ENCODE peak calls at places on chromosome 13, in ten cellular contexts. G is astrocyte, O is SK-N-SH, C is nephron progenitor cell, R is AG09309, T is ascending aorta, B is esophagus squamous epithelium, I is ovary, S is transverse colon, E is body of pancreas. N is an unnamed sample.

GRCh38 chr13:44054525-44054924 is 174.8 kb downstream of the LACC1 start:
- DNase-seq in G (no peak), O (no peak), C (no peak), R (no peak), T (no peak), B (no peak), I (no peak), S (no peak), E (no peak), N (no peak)

GRCh38 chr13:48497669-48498068 is 35.2 kb downstream of the RCBTB2 start:
- DNase-seq in G (no peak), O (no peak), C (no peak), R (no peak), T (no peak), B (no peak), I (no peak), S (no peak), E (no peak), N (no peak)

GRCh38 chr13:99085139-99085845 is 107.4 kb upstream of the DOCK9 start:
- DNase-seq in G (no peak), O (no peak), C (peak; percentile 17), R (no peak), T (no peak), B (no peak), I (peak; percentile 38), S (no peak), E (peak; percentile 16), N (no peak)

GRCh38 chr13:76632388-76633044 is 253.7 kb downstream of the KCTD12 start:
- DNase-seq in G (no peak), O (no peak), C (peak; percentile 46), R (no peak), T (no peak), B (no peak), I (no peak), S (no peak), E (no peak), N (no peak)

GRCh38 chr13:112053744-112054615 is 13.0 kb upstream of the SOX1 start:
- DNase-seq in G (no peak), O (no peak), C (no peak), R (no peak), T (no peak), B (no peak), I (no peak), S (no peak), E (no peak), N (no peak)

GRCh38 chr13:35733832-35734231 is 257.3 kb upstream of the MAB21L1 start:
- DNase-seq in G (no peak), O (no peak), C (no peak), R (no peak), T (no peak), B (no peak), I (no peak), S (no peak), E (no peak), N (peak; percentile 24)

GRCh38 chr13:73096173-73097117 is 37.6 kb downstream of the KLF5 start:
- DNase-seq in G (peak; percentile 55), O (no peak), C (no peak), R (no peak), T (no peak), B (no peak), I (no peak), S (no peak), E (peak; percentile 17), N (no peak)

GRCh38 chr13:45779901-45780300 is 71.7 kb downstream of the SIAH3 start:
- DNase-seq in G (no peak), O (no peak), C (no peak), R (no peak), T (no peak), B (no peak), I (no peak), S (no peak), E (no peak), N (no peak)

GRCh38 chr13:95243207-95243606 is 58.0 kb downstream of the ABCC4 start:
- DNase-seq in G (peak; percentile 12), O (no peak), C (no peak), R (no peak), T (no peak), B (no peak), I (no peak), S (no peak), E (no peak), N (peak; percentile 21)

GRCh38 chr13:110262082-110262436 is 44.9 kb downstream of the COL4A1 start:
- DNase-seq in G (no peak), O (no peak), C (no peak), R (no peak), T (no peak), B (no peak), I (no peak), S (no peak), E (no peak), N (no peak)

GRCh38 chr13:48942131-48942530 is 33.6 kb upstream of the FNDC3A start:
- DNase-seq in G (peak; percentile 68), O (no peak), C (no peak), R (peak; percentile 17), T (no peak), B (no peak), I (no peak), S (no peak), E (no peak), N (peak; percentile 35)

GRCh38 chr13:80802946-80803345 is 462.0 kb upstream of the SPRY2 start:
- DNase-seq in G (no peak), O (no peak), C (no peak), R (no peak), T (no peak), B (no peak), I (no peak), S (no peak), E (no peak), N (no peak)

GRCh38 chr13:94121686-94122085 is 357.8 kb downstream of the DCT start:
- DNase-seq in G (peak; percentile 90), O (no peak), C (no peak), R (peak; percentile 11), T (no peak), B (no peak), I (no peak), S (no peak), E (no peak), N (peak; percentile 61)

GRCh38 chr13:95275322-95276118 is 25.7 kb downstream of the ABCC4 start:
- DNase-seq in G (peak; percentile 67), O (no peak), C (no peak), R (no peak), T (no peak), B (no peak), I (peak; percentile 43), S (no peak), E (no peak), N (peak; percentile 65)

DNA sequence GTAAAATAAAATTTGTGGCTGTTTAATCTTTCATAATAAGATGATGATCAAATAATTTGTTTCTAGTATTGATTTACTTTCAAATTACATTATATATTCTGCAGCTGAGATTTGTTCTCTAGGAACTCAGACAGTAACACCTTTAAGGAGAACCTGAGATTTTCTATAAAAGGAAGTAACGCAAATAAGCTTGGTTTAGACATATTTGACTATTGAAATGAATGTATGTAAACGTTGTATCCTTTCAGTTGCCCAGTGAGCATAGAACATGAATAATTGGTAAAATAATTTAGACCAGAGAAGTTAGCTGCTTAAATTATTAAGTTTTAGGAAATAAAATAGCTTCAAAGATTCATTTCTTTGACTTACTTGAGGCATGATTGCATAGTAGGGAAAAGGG is 3.1 kb downstream of the CDK8 start:
- DNase-seq in G (no peak), O (no peak), C (no peak), R (no peak), T (no peak), B (no peak), I (no peak), S (no peak), E (no peak), N (no peak)
- TF ChIP-seq CTCF in G (no peak), O (no peak), C (no peak), R (no peak), T (no peak), B (no peak), I (no peak), S (no peak), E (no peak), N (no peak)

DNA sequence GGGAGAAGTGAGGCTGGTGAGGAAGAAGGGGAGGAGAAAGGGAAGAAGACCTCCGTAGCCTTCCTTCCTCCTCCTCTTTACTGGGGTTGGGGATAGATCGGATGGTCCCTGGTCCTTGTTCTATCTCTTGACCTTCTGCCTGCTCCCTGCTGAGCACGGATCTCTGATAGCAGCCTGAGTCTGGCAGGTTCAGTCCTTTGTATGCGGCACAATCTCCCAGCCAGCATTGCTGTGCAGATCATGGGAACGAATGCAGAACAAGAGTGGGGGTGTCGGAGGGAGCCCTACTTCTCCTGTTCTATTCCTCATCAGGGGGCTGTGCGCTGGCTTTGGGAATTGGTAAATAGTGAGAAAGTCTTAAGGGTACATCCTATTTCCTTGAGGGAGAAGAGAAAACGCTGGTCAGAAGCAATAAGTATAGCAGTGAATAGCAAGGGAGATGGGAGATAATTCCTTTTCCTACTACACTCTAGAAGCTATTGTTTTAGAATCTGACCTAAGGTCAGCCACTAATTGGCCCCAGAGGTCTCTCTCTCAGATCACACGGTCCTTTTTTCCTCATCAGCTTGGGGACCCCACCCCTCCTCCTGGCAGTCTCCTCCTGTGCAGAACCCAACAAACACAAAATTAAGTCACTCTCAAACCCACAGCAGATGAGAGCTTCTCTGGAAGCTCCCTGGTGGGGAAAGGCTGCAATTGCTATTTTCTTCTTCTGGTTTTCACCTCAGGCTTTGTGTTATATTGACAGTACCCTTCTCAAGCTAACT is 41.0 kb downstream of the KL start:
- DNase-seq in G (no peak), O (peak; percentile 47), C (no peak), R (no peak), T (no peak), B (no peak), I (no peak), S (no peak), E (no peak), N (no peak)
- TF ChIP-seq CTCF in G (peak; percentile 32), O (peak; percentile 43), C (no peak), R (peak; percentile 56), T (no peak), B (peak; percentile 40), I (no peak), S (peak; percentile 14), E (peak; percentile 5), N (peak; percentile 47)

DNA sequence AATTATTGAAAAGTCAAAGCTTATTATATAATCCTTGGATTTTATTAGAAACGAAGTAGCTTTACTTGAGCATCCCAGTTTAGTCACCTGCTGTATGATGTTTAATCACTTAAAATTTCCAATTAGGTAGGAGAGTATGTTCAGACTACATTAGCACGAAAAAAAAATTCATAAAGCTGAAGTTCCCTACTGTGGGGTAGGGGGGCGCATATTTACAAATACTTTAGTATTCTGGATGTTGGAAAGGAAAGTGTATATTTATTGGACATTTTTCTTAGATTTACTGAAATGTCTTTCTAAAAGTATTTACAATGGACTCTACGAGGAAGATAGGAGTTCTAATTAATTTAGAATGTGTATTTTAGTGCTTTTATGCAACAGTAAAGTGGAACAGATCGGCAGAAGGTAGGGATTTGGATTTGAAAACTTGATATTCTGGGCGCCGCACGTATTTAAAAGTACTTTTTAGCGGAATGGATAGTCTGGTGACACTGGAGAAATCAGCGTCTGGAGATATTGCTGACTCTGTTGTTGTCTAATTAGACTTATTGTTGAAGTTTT is 1.9 kb downstream of the CDK8 start:
- DNase-seq in G (peak; percentile 2), O (peak; percentile 39), C (no peak), R (no peak), T (no peak), B (no peak), I (no peak), S (no peak), E (no peak), N (peak; percentile 9)
- TF ChIP-seq CTCF in G (peak; percentile 33), O (peak; percentile 63), C (peak; percentile 24), R (peak; percentile 16), T (no peak), B (no peak), I (no peak), S (no peak), E (peak; percentile 11), N (peak; percentile 16)

GRCh38 chr13:113123226-113124150 is 889 bp downstream of the F10 start:
- DNase-seq in G (no peak), O (peak; percentile 69), C (no peak), R (no peak), T (no peak), B (no peak), I (no peak), S (no peak), E (no peak), N (no peak)
- TF ChIP-seq CTCF in G (no peak), O (peak; percentile 26), C (no peak), R (peak; percentile 19), T (peak; percentile 8), B (no peak), I (no peak), S (no peak), E (no peak), N (peak; percentile 8)